ENCODE peak calls at places on chromosomes 5 and 9, in four cellular contexts. Q is AG04450, L is tibial artery, H is IMR-90. Y is an unnamed sample.

GRCh38 chr5:125338804-125339203 is 592.4 kb upstream of the ZNF608 start:
- DNase-seq in Q (no peak), L (no peak), H (no peak), Y (no peak)

GRCh38 chr9:21961569-21961968 is 32.6 kb downstream of the CDKN2A start:
- DNase-seq in Q (no peak), L (no peak), H (no peak), Y (no peak)

GRCh38 chr9:125626187-125626586 is 80.8 kb downstream of the MAPKAP1 start:
- DNase-seq in Q (peak; percentile 15), L (no peak), H (peak; percentile 74), Y (no peak)

GRCh38 chr5:43294226-43294625 is 19.0 kb downstream of the HMGCS1 start:
- DNase-seq in Q (no peak), L (no peak), H (peak; percentile 66), Y (no peak)

GRCh38 chr9:76677481-76678055 is 86.7 kb upstream of the PCA3 start:
- DNase-seq in Q (no peak), L (no peak), H (no peak), Y (no peak)

GRCh38 chr5:104412649-104413240 is 850.2 kb upstream of the NUDT12 start:
- DNase-seq in Q (no peak), L (no peak), H (peak; percentile 17), Y (peak; percentile 38)

GRCh38 chr5:145854651-145855258 is 18.1 kb downstream of the GRXCR2 start:
- DNase-seq in Q (peak; percentile 36), L (no peak), H (peak; percentile 83), Y (peak; percentile 55)

GRCh38 chr5:168227001-168227400 is 64.4 kb upstream of the WWC1 start:
- DNase-seq in Q (no peak), L (no peak), H (no peak), Y (no peak)

GRCh38 chr5:122844136-122844915 is 1.1 kb upstream of the SNX24 start:
- DNase-seq in Q (no peak), L (no peak), H (no peak), Y (no peak)

GRCh38 chr9:114906922-114907571 is 23.3 kb downstream of the TNFSF8 start:
- DNase-seq in Q (no peak), L (no peak), H (peak; percentile 61), Y (peak; percentile 41)

GRCh38 chr9:78971505-78971904 is 600.3 kb upstream of the TLE4 start:
- DNase-seq in Q (no peak), L (no peak), H (no peak), Y (no peak)

GRCh38 chr9:77735515-77735914 is 87.4 kb upstream of the GNA14 start:
- DNase-seq in Q (no peak), L (no peak), H (peak; percentile 17), Y (no peak)

GRCh38 chr5:111163000-111163399 is 61.2 kb upstream of the CAMK4 start:
- DNase-seq in Q (no peak), L (no peak), H (peak; percentile 12), Y (no peak)

GRCh38 chr5:2261002-2261703 is 378.4 kb upstream of the IRX4 start:
- DNase-seq in Q (no peak), L (no peak), H (no peak), Y (no peak)

GRCh38 chr9:16884952-16885513 is 14.6 kb upstream of the BNC2 start:
- DNase-seq in Q (peak; percentile 98), L (peak; percentile 29), H (peak; percentile 98), Y (no peak)

GRCh38 chr5:142783601-142784291 is 13.6 kb downstream of the ARHGAP26 start:
- DNase-seq in Q (no peak), L (peak; percentile 51), H (no peak), Y (no peak)

GRCh38 chr5:27476356-27476988 is 438.1 kb upstream of the CDH9 start:
- DNase-seq in Q (no peak), L (no peak), H (no peak), Y (no peak)

GRCh38 chr5:148904440-148904839 is 78.0 kb downstream of the ADRB2 start:
- DNase-seq in Q (no peak), L (peak; percentile 57), H (no peak), Y (no peak)

GRCh38 chr5:113128082-113128481 is 151.5 kb downstream of the DCP2 start:
- DNase-seq in Q (no peak), L (no peak), H (no peak), Y (no peak)

GRCh38 chr9:111598730-111599091 is 736 bp downstream of the PTGR1 start:
- DNase-seq in Q (no peak), L (peak; percentile 63), H (peak; percentile 62), Y (no peak)

GRCh38 chr9:4327504-4328191 is 27.8 kb upstream of the GLIS3 start:
- DNase-seq in Q (peak; percentile 38), L (no peak), H (peak; percentile 78), Y (no peak)

GRCh38 chr5:77065256-77065655 is 21.8 kb downstream of the ZBED3 start:
- DNase-seq in Q (no peak), L (no peak), H (no peak), Y (no peak)

GRCh38 chr9:126418608-126419007 is 92.0 kb downstream of the MVB12B start:
- DNase-seq in Q (no peak), L (no peak), H (no peak), Y (no peak)

GRCh38 chr9:124077915-124078572 is 66.5 kb downstream of the LHX2 start:
- DNase-seq in Q (no peak), L (no peak), H (no peak), Y (peak; percentile 45)

GRCh38 chr9:32707326-32707725 is 71.9 kb upstream of the TAF1L start:
- DNase-seq in Q (no peak), L (no peak), H (peak; percentile 35), Y (no peak)

GRCh38 chr9:108884701-108885100 is 22.6 kb downstream of the ACTL7A start:
- DNase-seq in Q (no peak), L (no peak), H (no peak), Y (no peak)

GRCh38 chr9:108894225-108894997 is 32.3 kb downstream of the ACTL7A start:
- DNase-seq in Q (no peak), L (no peak), H (no peak), Y (no peak)

GRCh38 chr9:108885643-108886348 is 23.7 kb downstream of the ACTL7A start:
- DNase-seq in Q (peak; percentile 34), L (no peak), H (peak; percentile 84), Y (peak; percentile 35)

GRCh38 chr9:108889649-108890067 is 27.6 kb downstream of the ACTL7A start:
- DNase-seq in Q (no peak), L (no peak), H (peak; percentile 67), Y (no peak)
- TF ChIP-seq CTCF in Q (peak; percentile 15), L (no peak), H (peak; percentile 44), Y (no peak)

GRCh38 chr5:50923768-50924113 is 257.3 kb downstream of the PARP8 start:
- DNase-seq in Q (no peak), L (no peak), H (no peak), Y (no peak)

GRCh38 chr5:50921366-50922133 is 255.1 kb downstream of the PARP8 start:
- DNase-seq in Q (no peak), L (no peak), H (no peak), Y (no peak)

GRCh38 chr5:50927953-50928352 is 261.5 kb downstream of the PARP8 start:
- DNase-seq in Q (no peak), L (no peak), H (no peak), Y (no peak)

GRCh38 chr5:50922942-50923767 is 256.7 kb downstream of the PARP8 start:
- DNase-seq in Q (no peak), L (no peak), H (no peak), Y (no peak)
- TF ChIP-seq CTCF in Q (no peak), L (no peak), H (no peak), Y (no peak)

GRCh38 chr5:177495243-177496060 is 2.0 kb downstream of the PDLIM7 start:
- DNase-seq in Q (peak; percentile 85), L (peak; percentile 85), H (peak; percentile 88), Y (peak; percentile 81)

GRCh38 chr5:177496111-177497010 is 1.0 kb downstream of the PDLIM7 start:
- DNase-seq in Q (peak; percentile 92), L (peak; percentile 86), H (peak; percentile 94), Y (peak; percentile 88)

GRCh38 chr5:177497011-177497296 is 450 bp downstream of the PDLIM7 start:
- DNase-seq in Q (no peak), L (peak; percentile 64), H (no peak), Y (no peak)

GRCh38 chr5:177498013-177498847 is 826 bp upstream of the PDLIM7 start:
- DNase-seq in Q (no peak), L (no peak), H (no peak), Y (peak; percentile 55)

GRCh38 chr5:177497297-177498012 is at the start of gene PDLIM7:
- DNase-seq in Q (peak; percentile 95), L (peak; percentile 96), H (peak; percentile 97), Y (peak; percentile 98)
- TF ChIP-seq CTCF in Q (peak; percentile 15), L (peak; percentile 1), H (no peak), Y (peak; percentile 31)

DNA sequence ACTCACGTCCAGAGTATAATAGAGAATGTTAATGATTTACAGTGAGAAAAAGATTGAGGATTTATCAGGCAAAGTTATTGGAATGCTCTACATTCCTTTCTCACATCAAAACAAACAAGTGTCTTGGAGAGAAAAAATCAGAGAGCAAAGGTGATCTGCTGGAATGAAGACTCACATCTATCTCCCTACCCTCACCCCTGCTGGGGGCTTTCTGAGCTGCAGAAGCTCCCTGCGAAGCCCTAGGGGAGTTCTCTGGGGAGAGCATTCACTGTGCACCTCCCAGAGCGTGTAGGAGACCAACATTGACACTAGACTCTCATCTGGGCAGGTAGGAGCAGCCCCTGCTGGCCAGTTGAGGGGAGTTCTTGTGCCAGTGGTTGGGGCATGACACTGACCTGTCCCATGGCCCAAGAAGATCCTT is 76.6 kb upstream of the ADAMTS16 start:
- DNase-seq in Q (no peak), L (no peak), H (no peak), Y (no peak)
- TF ChIP-seq CTCF in Q (no peak), L (no peak), H (no peak), Y (no peak)

GRCh38 chr9:18390393-18390792 is 83.6 kb upstream of the ADAMTSL1 start:
- DNase-seq in Q (peak; percentile 7), L (no peak), H (peak; percentile 26), Y (no peak)

GRCh38 chr9:18394847-18395355 is 79.1 kb upstream of the ADAMTSL1 start:
- DNase-seq in Q (no peak), L (no peak), H (no peak), Y (no peak)

GRCh38 chr9:18397076-18397475 is 76.9 kb upstream of the ADAMTSL1 start:
- DNase-seq in Q (no peak), L (no peak), H (no peak), Y (no peak)

GRCh38 chr9:18393340-18394130 is 80.4 kb upstream of the ADAMTSL1 start:
- DNase-seq in Q (peak; percentile 53), L (peak; percentile 27), H (peak; percentile 96), Y (peak; percentile 72)

GRCh38 chr9:18396102-18396728 is 77.7 kb upstream of the ADAMTSL1 start:
- DNase-seq in Q (no peak), L (no peak), H (peak; percentile 18), Y (peak; percentile 4)
- TF ChIP-seq CTCF in Q (peak; percentile 22), L (no peak), H (peak; percentile 35), Y (no peak)

GRCh38 chr5:155699385-155699784 is 627.6 kb upstream of the SGCD start:
- DNase-seq in Q (no peak), L (no peak), H (no peak), Y (no peak)
- TF ChIP-seq CTCF in Q (no peak), L (no peak), H (no peak), Y (no peak)

GRCh38 chr9:14400658-14400995 is 86.7 kb upstream of the NFIB start:
- DNase-seq in Q (peak; percentile 34), L (peak; percentile 46), H (peak; percentile 58), Y (peak; percentile 24)
- TF ChIP-seq CTCF in Q (peak; percentile 53), L (peak; percentile 61), H (peak; percentile 48), Y (no peak)